ENCODE peak calls at places on chromosomes 4 and X, in four cellular contexts. X is stimulated activated CD4-positive, alpha-beta T cell treated with anti-CD3 and anti-CD28 coated beads, Interleukin-1b, Interleukin-23, amount 100 ng/mL, for 1 hour; A is activated CD4-positive, CD25-positive, alpha-beta regulatory T cell treated with anti-CD3 and anti-CD28 coated beads, Interleukin-2, amount 50 U/mL, for 72 hours; P is ovary. D is an unnamed sample.

GRCh38 chrX:87468941-87469340 is 48.7 kb upstream of the KLHL4 start:
- DNase-seq in P (no peak), A (no peak), X (no peak), D (no peak)

GRCh38 chrX:57817302-57817701 is 93.0 kb downstream of the ZXDA start:
- DNase-seq in A (no peak), X (no peak), P (no peak), D (peak)

GRCh38 chrX:47174846-47175587 is 18.6 kb upstream of the UBA1 start:
- DNase-seq in X (no peak), P (no peak), A (no peak), D (no peak)

GRCh38 chr4:175590205-175590604 is 221.9 kb downstream of the GPM6A start:
- DNase-seq in A (no peak), X (no peak), P (no peak), D (no peak)

GRCh38 chrX:55638933-55639332 is 15.7 kb downstream of the FOXR2 start:
- DNase-seq in P (no peak), A (no peak), X (no peak), D (no peak)

GRCh38 chrX:9681422-9681821 is 84.2 kb downstream of the GPR143 start:
- DNase-seq in P (no peak), X (no peak), A (no peak), D (no peak)

GRCh38 chr4:120801171-120801758 is 121.3 kb downstream of the PRDM5 start:
- DNase-seq in P (no peak), A (no peak), X (no peak), D (no peak)

GRCh38 chrX:41922694-41923171 is 621 bp downstream of the CASK start:
- DNase-seq in X (no peak), P (peak), A (peak), D (peak)

GRCh38 chr4:146134761-146135160 is 40.8 kb upstream of the LSM6 start:
- DNase-seq in A (no peak), X (no peak), P (no peak), D (peak)

D was measured in dermis blood vessel endothelial cell.